ENCODE peak calls at places on chromosome 6, in nine cellular contexts. U is stimulated activated CD8-positive, alpha-beta memory T cell treated with anti-CD3 and anti-CD28 coated beads, Interleukin-4, amount 100 ng/mL, for 1 hour; N is astrocyte of the spinal cord; X is CD8-positive, alpha-beta memory T cell; Z is heart left ventricle; B is left colon; E is kidney tubule cell; C is HFFc6; K is neural crest cell. V is an unnamed sample.

GRCh38 chr6:44672838-44673237 is 285.3 kb downstream of the CDC5L start:
- DNase-seq in U (no peak), N (no peak), X (no peak), Z (no peak), B (no peak), E (peak; percentile 58), C (no peak), K (no peak), V (no peak)

GRCh38 chr6:31972709-31973350 is 892 bp upstream of the DXO start:
- DNase-seq in U (no peak), N (peak; percentile 24), X (no peak), Z (no peak), B (no peak), E (peak; percentile 42), C (peak; percentile 57), K (no peak), V (peak; percentile 20)

GRCh38 chr6:150076196-150076893 is 7.4 kb upstream of the ULBP3 start:
- DNase-seq in U (no peak), N (peak; percentile 30), X (no peak), Z (no peak), B (no peak), E (peak; percentile 54), C (no peak), K (no peak), V (no peak)

GRCh38 chr6:167424060-167424673 is 99.3 kb downstream of the TTLL2 start:
- DNase-seq in U (no peak), N (no peak), X (no peak), Z (no peak), B (no peak), E (no peak), C (no peak), K (no peak), V (no peak)

GRCh38 chr6:32181148-32181702 is 2.8 kb downstream of the AGER start:
- DNase-seq in U (no peak), N (no peak), X (no peak), Z (no peak), B (no peak), E (no peak), C (no peak), K (no peak), V (no peak)

GRCh38 chr6:118284736-118285360 is 263.2 kb upstream of the PLN start:
- DNase-seq in U (no peak), N (peak; percentile 24), X (no peak), Z (peak; percentile 20), B (no peak), E (no peak), C (no peak), K (no peak), V (no peak)

GRCh38 chr6:48087448-48087847 is 23.5 kb downstream of the PTCHD4 start:
- DNase-seq in U (no peak), N (peak; percentile 50), X (no peak), Z (no peak), B (no peak), E (peak; percentile 40), C (peak; percentile 15), K (no peak), V (no peak)

GRCh38 chr6:129486333-129486732 is 223.6 kb downstream of the ARHGAP18 start:
- DNase-seq in U (no peak), N (peak; percentile 53), X (no peak), Z (no peak), B (no peak), E (no peak), C (no peak), K (no peak), V (no peak)

GRCh38 chr6:158762787-158763439 is 56.3 kb downstream of the EZR start:
- DNase-seq in U (no peak), N (no peak), X (no peak), Z (no peak), B (no peak), E (peak; percentile 9), C (no peak), K (no peak), V (no peak)

GRCh38 chr6:617485-618100 is 39.3 kb downstream of the HUS1B start:
- DNase-seq in U (no peak), N (no peak), X (no peak), Z (no peak), B (no peak), E (no peak), C (no peak), K (no peak), V (no peak)

GRCh38 chr6:105112577-105112976 is 67.2 kb downstream of the POPDC3 start:
- DNase-seq in U (no peak), N (no peak), X (no peak), Z (no peak), B (no peak), E (no peak), C (no peak), K (no peak), V (no peak)

GRCh38 chr6:47265971-47266370 is 43.7 kb downstream of the TNFRSF21 start:
- DNase-seq in U (no peak), N (no peak), X (no peak), Z (no peak), B (no peak), E (no peak), C (no peak), K (no peak), V (no peak)

GRCh38 chr6:157079277-157079676 is 244.0 kb downstream of the TMEM242 start:
- DNase-seq in U (no peak), N (no peak), X (no peak), Z (no peak), B (no peak), E (no peak), C (no peak), K (no peak), V (no peak)

GRCh38 chr6:150006961-150007464 is 18.3 kb downstream of the RAET1L start:
- DNase-seq in U (no peak), N (no peak), X (no peak), Z (no peak), B (no peak), E (peak; percentile 29), C (no peak), K (no peak), V (no peak)

V was measured in immature natural killer cell.